ENCODE peak calls at places on chromosomes 11 and 22, in five cellular contexts. D is fibroblast of lung, L is A549, R is right atrium auricular region, I is breast epithelium. Q is an unnamed sample. For H3K4me1, the result is how much of the 10 kb centered on the place peaks cover.

GRCh38 chr22:46906326-46907045 is 144.0 kb downstream of the TBC1D22A start:
- DNase-seq in D (no peak), L (no peak), R (no peak), I (no peak), Q (no peak)

GRCh38 chr11:73750238-73750637 is 10.6 kb downstream of the RAB6A start:
- DNase-seq in D (no peak), L (no peak), R (no peak), I (no peak), Q (no peak)

GRCh38 chr11:42498971-42499370 is 812.8 kb upstream of the API5 start:
- DNase-seq in D (no peak), L (no peak), R (no peak), I (no peak), Q (no peak)

GRCh38 chr11:66727282-66727882 is 1.6 kb downstream of the SPTBN2 start:
- DNase-seq in D (peak), L (peak), R (no peak), I (no peak), Q (no peak)

GRCh38 chr11:120566176-120566575 is 54.6 kb downstream of the GRIK4 start:
- DNase-seq in D (no peak), L (no peak), R (no peak), I (no peak), Q (no peak)

GRCh38 chr11:111645657-111646316 is 43.5 kb downstream of the SIK2 start:
- DNase-seq in D (no peak), L (no peak), R (no peak), I (no peak), Q (no peak)

GRCh38 chr11:110253525-110253924 is 42.9 kb downstream of the RDX start:
- DNase-seq in D (no peak), L (no peak), R (no peak), I (no peak), Q (no peak)

GRCh38 chr22:41048791-41049717 is 43.3 kb upstream of the EP300 start:
- DNase-seq in D (peak), L (no peak), R (peak), I (peak), Q (no peak)

GRCh38 chr11:35303596-35304392 is 115.6 kb downstream of the SLC1A2 start:
- DNase-seq in D (peak), L (peak), R (peak), I (peak), Q (no peak)

GRCh38 chr22:36022162-36022561 is 6.5 kb downstream of the RBFOX2 start:
- DNase-seq in D (peak), L (no peak), R (no peak), I (no peak), Q (no peak)

GRCh38 chr11:64150481-64151239 is 15.3 kb downstream of the MACROD1 start:
- DNase-seq in D (no peak), L (no peak), R (no peak), I (no peak), Q (no peak)

GRCh38 chr11:122071680-122072321 is 44.2 kb downstream of the BLID start:
- DNase-seq in D (no peak), L (no peak), R (no peak), I (no peak), Q (no peak)

GRCh38 chr22:45268958-45269844 is 15.5 kb upstream of the UPK3A start:
- DNase-seq in D (peak), L (peak), R (peak), I (peak), Q (no peak)

GRCh38 chr11:77201991-77202841 is 74.2 kb downstream of the MYO7A start:
- DNase-seq in D (no peak), L (no peak), R (no peak), I (no peak), Q (no peak)

GRCh38 chr22:46042786-46043185 is 65.8 kb upstream of the WNT7B start:
- DNase-seq in D (no peak), L (no peak), R (no peak), I (no peak), Q (no peak)

GRCh38 chr22:20412474-20413216 is 18.7 kb downstream of the ZNF74 start:
- DNase-seq in D (no peak), L (no peak), R (no peak), I (no peak), Q (no peak)

GRCh38 chr11:69053546-69054396 is 5.0 kb downstream of the TPCN2 start:
- DNase-seq in D (no peak), L (no peak), R (no peak), I (no peak), Q (no peak)
- H3K27ac ChIP-seq in D (no peak), L (no peak), R (no peak), I (no peak), Q (no peak)

DNA sequence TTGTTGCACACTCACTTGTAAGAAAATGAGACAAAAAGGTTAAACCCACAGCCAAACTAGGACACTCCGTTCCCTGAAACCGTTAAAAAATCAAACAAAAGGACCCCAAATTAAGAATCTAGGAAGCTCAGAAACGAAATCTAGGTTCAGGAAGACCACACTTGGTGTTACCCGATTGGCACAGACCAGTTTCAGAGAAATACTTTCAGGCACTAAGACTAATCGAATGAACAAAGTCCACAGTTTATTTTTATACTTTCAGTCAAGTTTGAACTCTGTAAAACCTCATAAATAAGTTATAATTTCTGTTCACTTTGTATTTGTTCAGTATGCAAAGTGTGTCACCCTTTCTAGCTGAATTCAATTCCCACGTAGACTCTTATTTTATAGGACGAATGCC is 38.8 kb upstream of the TTC12 start:
- DNase-seq in D (no peak), L (no peak), R (no peak), I (no peak), Q (no peak)
- H3K4me1 ChIP-seq in D (under half), L (under half), R (under half), I (under half), Q (under half)

GRCh38 chr22:50528682-50529415 is 963 bp downstream of the TYMP start:
- DNase-seq in D (no peak), L (no peak), R (no peak), I (no peak), Q (no peak)
- H3K4me3 ChIP-seq in D (no peak), L (peak), R (peak), I (peak), Q (no peak)

GRCh38 chr11:43923327-43924111 is 18.9 kb upstream of the C11orf96 start:
- DNase-seq in D (peak), L (no peak), R (peak), I (no peak), Q (no peak)
- H3K27ac ChIP-seq in D (peak), L (no peak), R (peak), I (peak), Q (no peak)

GRCh38 chr11:114314096-114314495 is 17.9 kb downstream of the NNMT start:
- DNase-seq in D (no peak), L (no peak), R (no peak), I (no peak), Q (no peak)
- H3K4me1 ChIP-seq in D (under half), L (half or more), R (under half), I (under half), Q (under half)

GRCh38 chr11:30025396-30026139 is 8.7 kb upstream of the KCNA4 start:
- DNase-seq in D (no peak), L (no peak), R (no peak), I (no peak), Q (no peak)
- H3K4me3 ChIP-seq in D (no peak), L (no peak), R (no peak), I (no peak), Q (no peak)

GRCh38 chr22:17774928-17775675 is 833 bp upstream of the BID start:
- DNase-seq in D (no peak), L (no peak), R (no peak), I (no peak), Q (no peak)

GRCh38 chr22:17772249-17772962 is 1.9 kb downstream of the BID start:
- DNase-seq in D (no peak), L (no peak), R (no peak), I (no peak), Q (no peak)

GRCh38 chr22:17774206-17774927 is at the start of gene BID:
- DNase-seq in D (no peak), L (no peak), R (no peak), I (no peak), Q (no peak)

GRCh38 chr22:17772963-17773605 is 1.2 kb downstream of the BID start:
- DNase-seq in D (no peak), L (no peak), R (no peak), I (no peak), Q (no peak)

DNA sequence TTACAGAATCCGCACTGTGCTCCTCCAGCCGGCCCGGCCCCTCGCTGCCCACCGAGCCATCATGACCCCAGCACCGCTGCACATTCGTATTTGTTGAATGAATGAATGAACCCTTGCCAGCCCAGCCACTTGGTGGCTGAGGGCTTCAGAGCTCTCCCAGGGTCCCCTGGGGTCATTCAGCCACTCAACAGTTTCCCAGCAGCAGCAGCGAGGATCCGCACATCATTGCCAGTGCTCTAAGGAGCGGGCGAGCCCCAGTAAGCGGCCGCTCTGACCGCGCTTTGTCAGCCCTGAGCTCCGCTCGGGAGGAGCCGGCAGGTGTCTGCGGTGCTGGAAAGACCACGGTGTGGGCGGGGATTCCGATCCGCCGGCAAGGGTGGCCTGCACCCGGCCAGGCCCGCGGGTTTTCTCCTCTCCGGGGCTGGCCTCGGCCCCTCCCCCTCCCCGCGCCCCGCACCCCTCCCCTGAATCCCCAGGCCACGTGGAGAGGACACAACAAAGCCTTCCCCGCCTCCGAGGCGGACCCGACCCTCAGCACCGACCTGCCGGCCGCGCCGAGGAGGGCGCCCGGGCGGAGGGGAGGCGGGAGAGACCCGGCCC is 563 bp downstream of the BID start:
- DNase-seq in D (no peak), L (peak), R (no peak), I (no peak), Q (no peak)
- H3K27ac ChIP-seq in D (no peak), L (peak), R (peak), I (peak), Q (no peak)